ENCODE peak calls at places on chromosomes 11 and 22, in six cellular contexts. E is A549, M is AG04450, L is left lung, Z is SK-N-MC, H is neural progenitor cell. W is an unnamed sample.
A peak's percentile ranks its signal among the peaks of the same experiment; 100 is the strongest.

GRCh38 chr11:128206476-128206875 is 380.9 kb downstream of the ETS1 start:
- DNase-seq in E (no peak), M (no peak), L (no peak), Z (no peak), H (no peak), W (no peak)

GRCh38 chr11:73162196-73162740 is 20.1 kb upstream of the FCHSD2 start:
- DNase-seq in E (no peak), M (no peak), L (no peak), Z (no peak), H (no peak), W (no peak)

GRCh38 chr11:69067200-69067599 is 18.5 kb downstream of the TPCN2 start:
- DNase-seq in E (no peak), M (no peak), L (peak; percentile 75), Z (no peak), H (no peak), W (no peak)

GRCh38 chr11:48168815-48169214 is 47.8 kb upstream of the OR4B1 start:
- DNase-seq in E (no peak), M (no peak), L (no peak), Z (no peak), H (no peak), W (no peak)

GRCh38 chr11:131108780-131109179 is 192.5 kb upstream of the SNX19 start:
- DNase-seq in E (no peak), M (peak; percentile 10), L (no peak), Z (no peak), H (no peak), W (peak; percentile 5)

GRCh38 chr11:5383576-5383975 is at the start of gene OR51M1:
- DNase-seq in E (no peak), M (no peak), L (no peak), Z (no peak), H (peak; percentile 82), W (no peak)

GRCh38 chr11:74675761-74676160 is 55.5 kb downstream of the CHRDL2 start:
- DNase-seq in E (no peak), M (no peak), L (no peak), Z (no peak), H (peak; percentile 40), W (no peak)

GRCh38 chr22:37627545-37627944 is 11.9 kb upstream of the SH3BP1 start:
- DNase-seq in E (no peak), M (no peak), L (peak; percentile 86), Z (no peak), H (no peak), W (no peak)

GRCh38 chr22:46287873-46288751 is 8.6 kb upstream of the GTSE1 start:
- DNase-seq in E (no peak), M (no peak), L (peak; percentile 89), Z (no peak), H (no peak), W (no peak)

GRCh38 chr11:125393331-125393730 is 102.7 kb downstream of the FEZ1 start:
- DNase-seq in E (no peak), M (no peak), L (no peak), Z (no peak), H (no peak), W (no peak)

GRCh38 chr11:67290801-67291200 is 1.7 kb downstream of the ANKRD13D start:
- DNase-seq in E (no peak), M (no peak), L (peak; percentile 54), Z (no peak), H (no peak), W (no peak)

GRCh38 chr11:78219493-78220217 is 30.9 kb downstream of the USP35 start:
- DNase-seq in E (no peak), M (no peak), L (no peak), Z (no peak), H (no peak), W (no peak)

GRCh38 chr11:15649371-15650104 is 534.8 kb downstream of the INSC start:
- DNase-seq in E (no peak), M (no peak), L (no peak), Z (no peak), H (no peak), W (no peak)

GRCh38 chr11:15653191-15653590 is 538.5 kb downstream of the INSC start:
- DNase-seq in E (no peak), M (no peak), L (no peak), Z (no peak), H (no peak), W (no peak)

GRCh38 chr11:15651782-15652181 is 537.1 kb downstream of the INSC start:
- DNase-seq in E (no peak), M (no peak), L (no peak), Z (no peak), H (peak; percentile 28), W (no peak)

GRCh38 chr11:15651033-15651432 is 536.3 kb downstream of the INSC start:
- DNase-seq in E (no peak), M (no peak), L (peak; percentile 76), Z (no peak), H (no peak), W (no peak)

GRCh38 chr11:15650105-15650938 is 535.6 kb downstream of the INSC start:
- DNase-seq in E (peak; percentile 79), M (peak; percentile 82), L (peak; percentile 98), Z (peak; percentile 44), H (peak; percentile 98), W (peak; percentile 37)
- H3K27ac ChIP-seq in E (peak overlapping the region; percentile 84), M (peak overlapping the region; percentile 31), L (peak overlapping the region; percentile 6), Z (peak overlapping the region; percentile 40), H (no peak overlapping the region), W (no peak overlapping the region)

GRCh38 chr11:83011333-83012167 is 60.1 kb downstream of the RAB30 start:
- DNase-seq in E (no peak), M (no peak), L (no peak), Z (no peak), H (no peak), W (no peak)
- H3K27ac ChIP-seq in E (no peak overlapping the region), M (no peak overlapping the region), L (no peak overlapping the region), Z (no peak overlapping the region), H (no peak overlapping the region), W (no peak overlapping the region)

GRCh38 chr22:28604961-28605360 is 74.7 kb downstream of the TTC28 start:
- DNase-seq in E (no peak), M (no peak), L (no peak), Z (no peak), H (no peak), W (no peak)

GRCh38 chr22:28607710-28608109 is 71.9 kb downstream of the TTC28 start:
- DNase-seq in E (no peak), M (peak; percentile 18), L (no peak), Z (no peak), H (no peak), W (no peak)

GRCh38 chr22:28609921-28610320 is 69.7 kb downstream of the TTC28 start:
- DNase-seq in E (no peak), M (no peak), L (no peak), Z (no peak), H (no peak), W (no peak)

GRCh38 chr22:28605362-28605761 is 74.3 kb downstream of the TTC28 start:
- DNase-seq in E (no peak), M (no peak), L (no peak), Z (no peak), H (no peak), W (no peak)

DNA sequence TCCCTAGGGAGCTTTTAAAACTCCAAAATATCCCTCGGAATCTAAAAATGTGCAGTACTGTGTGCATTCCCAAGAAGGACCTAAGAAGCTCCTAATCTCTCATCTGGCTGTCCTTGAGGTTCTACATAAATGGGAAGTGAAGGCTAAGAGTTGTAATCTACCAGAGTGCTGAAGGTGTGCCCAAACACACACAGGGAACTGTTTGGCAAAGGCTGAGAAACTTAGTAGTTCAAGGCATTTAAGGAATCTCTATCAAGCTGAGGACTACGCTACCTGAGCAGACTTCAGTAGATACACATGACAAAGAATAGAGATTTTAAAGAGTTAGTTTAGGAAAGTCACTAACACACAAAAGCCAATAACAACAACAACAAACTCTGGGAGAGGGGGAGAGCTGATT is 71.1 kb downstream of the TTC28 start:
- DNase-seq in E (no peak), M (no peak), L (no peak), Z (no peak), H (no peak), W (no peak)
- H3K27ac ChIP-seq in E (no peak overlapping the region), M (no peak overlapping the region), L (no peak overlapping the region), Z (no peak overlapping the region), H (no peak overlapping the region), W (no peak overlapping the region)

DNA sequence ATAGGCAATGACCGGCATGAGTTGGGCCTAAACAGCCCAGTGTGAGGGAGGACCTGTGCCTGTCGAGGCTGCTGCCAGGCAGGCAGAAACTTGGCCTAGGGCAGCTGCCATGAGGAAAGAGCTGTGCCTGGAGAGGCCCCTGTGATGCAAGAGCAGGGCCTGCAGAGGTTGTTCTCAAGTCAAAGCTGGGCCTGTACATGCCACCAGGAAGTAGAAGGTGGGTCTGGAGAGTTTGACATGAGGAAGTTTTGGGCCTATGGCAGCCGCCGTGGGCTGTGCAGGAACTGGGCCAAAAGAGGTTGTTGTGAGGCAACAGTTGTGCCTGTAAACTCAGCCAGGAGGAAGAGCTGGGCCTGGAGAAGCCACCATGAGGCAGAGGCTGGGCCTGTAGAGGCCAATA is 43.2 kb downstream of the OR4C45 start:
- DNase-seq in E (no peak), M (no peak), L (no peak), Z (no peak), H (no peak), W (peak; percentile 14)
- H3K27ac ChIP-seq in E (no peak overlapping the region), M (no peak overlapping the region), L (no peak overlapping the region), Z (no peak overlapping the region), H (no peak overlapping the region), W (peak overlapping the region; percentile 57)

DNA sequence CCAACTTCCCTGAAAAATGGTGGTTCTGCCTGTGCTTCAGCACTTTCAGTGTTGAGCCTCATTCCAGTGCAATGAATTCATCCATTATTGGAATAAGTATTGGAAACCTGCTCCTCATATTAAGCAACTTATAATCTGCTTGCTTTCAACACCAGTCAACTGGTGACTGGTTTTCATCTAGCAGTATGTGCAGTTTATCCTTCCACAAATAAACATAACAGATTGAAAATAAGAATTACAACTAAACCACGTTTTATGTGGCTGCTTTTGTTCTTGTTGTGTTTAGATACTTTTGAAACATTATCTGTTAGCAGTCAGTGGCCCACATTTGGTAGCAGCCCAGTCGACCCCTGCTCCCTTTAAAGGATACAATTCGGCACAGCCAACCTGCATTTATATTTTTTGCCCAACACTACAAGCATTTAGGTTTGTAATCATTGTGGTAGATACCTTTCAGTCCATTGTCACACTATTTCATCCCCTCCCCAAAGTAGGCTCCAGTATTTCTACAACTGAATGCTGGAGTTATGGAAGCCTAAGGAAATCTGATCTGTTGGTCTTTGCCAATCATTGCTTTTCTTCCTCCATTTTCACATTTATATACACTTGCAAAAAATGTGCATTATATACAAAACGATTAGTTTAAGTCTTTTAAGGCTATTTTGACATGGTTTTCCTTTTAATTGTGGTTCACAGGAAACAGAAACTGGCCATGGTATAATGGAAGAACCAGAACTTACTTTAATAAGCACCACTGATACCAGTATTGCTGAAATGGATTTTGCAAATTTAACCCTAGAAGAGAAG is 13.1 kb downstream of the TAF1D start:
- DNase-seq in E (no peak), M (no peak), L (no peak), Z (no peak), H (no peak), W (no peak)
- H3K27ac ChIP-seq in E (no peak overlapping the region), M (no peak overlapping the region), L (no peak overlapping the region), Z (peak overlapping the region; percentile 77), H (peak overlapping the region; percentile 67), W (peak overlapping the region; percentile 25)

GRCh38 chr11:10696797-10697620 is 3.5 kb upstream of the IRAG1 start:
- DNase-seq in E (no peak), M (no peak), L (no peak), Z (no peak), H (no peak), W (no peak)
- H3K27ac ChIP-seq in E (no peak overlapping the region), M (no peak overlapping the region), L (peak overlapping the region; percentile 5), Z (no peak overlapping the region), H (no peak overlapping the region), W (no peak overlapping the region)

W was measured in epithelial cell of prostate.